ENCODE peak calls at places on chromosomes 4 and X, in eight cellular contexts. I, X, S, Y, B, R, V and W are unnamed samples.

GRCh38 chr4:105894570-105895323 is 524 bp upstream of the NPNT start:
- DNase-seq in I (peak), X (no peak), S (peak), Y (no peak), B (peak), R (no peak), V (peak), W (peak)

GRCh38 chrX:113675278-113675677 is 834.6 kb upstream of the AMOT start:
- DNase-seq in I (no peak), X (no peak), S (peak), Y (no peak), B (no peak), R (no peak), V (no peak), W (no peak)

GRCh38 chr4:24775209-24775608 is 20.2 kb upstream of the SOD3 start:
- DNase-seq in I (no peak), X (no peak), S (no peak), Y (no peak), B (no peak), R (no peak), V (no peak), W (no peak)

GRCh38 chrX:125319646-125320521 is at the start of gene TEX13C:
- DNase-seq in I (no peak), X (no peak), S (no peak), Y (no peak), B (no peak), R (no peak), V (no peak), W (no peak)

GRCh38 chr4:40401646-40402045 is 66.5 kb downstream of the CHRNA9 start:
- DNase-seq in I (no peak), X (no peak), S (no peak), Y (no peak), B (no peak), R (no peak), V (no peak), W (no peak)

GRCh38 chr4:114479595-114479994 is 119.0 kb upstream of the UGT8 start:
- DNase-seq in I (no peak), X (no peak), S (no peak), Y (no peak), B (no peak), R (no peak), V (no peak), W (no peak)

GRCh38 chr4:128513664-128514484 is 226.3 kb upstream of the PGRMC2 start:
- DNase-seq in I (no peak), X (no peak), S (no peak), Y (no peak), B (no peak), R (no peak), V (no peak), W (no peak)

GRCh38 chr4:170581322-170581721 is 491.6 kb upstream of the AADAT start:
- DNase-seq in I (no peak), X (no peak), S (no peak), Y (no peak), B (no peak), R (no peak), V (no peak), W (no peak)

GRCh38 chrX:47171996-47172395 is 21.6 kb upstream of the UBA1 start:
- DNase-seq in I (no peak), X (no peak), S (no peak), Y (no peak), B (no peak), R (no peak), V (no peak), W (no peak)

GRCh38 chr4:7043521-7044414 is 596 bp downstream of the TADA2B start:
- DNase-seq in I (peak), X (peak), S (no peak), Y (no peak), B (peak), R (peak), V (no peak), W (no peak)

GRCh38 chrX:70219938-70220764 is 14.3 kb upstream of the AWAT1 start:
- DNase-seq in I (peak), X (no peak), S (peak), Y (no peak), B (no peak), R (no peak), V (no peak), W (no peak)

GRCh38 chr4:122356317-122356818 is 22.4 kb upstream of the ADAD1 start:
- DNase-seq in I (no peak), X (no peak), S (no peak), Y (no peak), B (no peak), R (no peak), V (no peak), W (no peak)

GRCh38 chrX:153884136-153885076 is 1.6 kb downstream of the L1CAM start:
- DNase-seq in I (no peak), X (no peak), S (peak), Y (no peak), B (no peak), R (no peak), V (no peak), W (no peak)

GRCh38 chrX:120485562-120486520 is 16.7 kb upstream of the LAMP2 start:
- DNase-seq in I (peak), X (peak), S (peak), Y (no peak), B (peak), R (peak), V (peak), W (peak)

GRCh38 chr4:71411976-71412375 is 73.2 kb downstream of the SLC4A4 start:
- DNase-seq in I (no peak), X (no peak), S (no peak), Y (no peak), B (no peak), R (no peak), V (no peak), W (no peak)

GRCh38 chr4:78032446-78032845 is 24.7 kb upstream of the FRAS1 start:
- DNase-seq in I (no peak), X (no peak), S (no peak), Y (no peak), B (no peak), R (no peak), V (no peak), W (no peak)

GRCh38 chr4:3702084-3702521 is 64.1 kb upstream of the ADRA2C start:
- DNase-seq in I (no peak), X (no peak), S (no peak), Y (no peak), B (no peak), R (peak), V (no peak), W (no peak)

GRCh38 chrX:152405561-152405960 is 45.6 kb downstream of the GABRA3 start:
- DNase-seq in I (no peak), X (no peak), S (no peak), Y (no peak), B (no peak), R (no peak), V (no peak), W (no peak)

GRCh38 chrX:152399395-152399794 is 51.7 kb downstream of the GABRA3 start:
- DNase-seq in I (no peak), X (no peak), S (no peak), Y (no peak), B (no peak), R (no peak), V (no peak), W (no peak)

GRCh38 chrX:152403515-152403914 is 47.6 kb downstream of the GABRA3 start:
- DNase-seq in I (no peak), X (no peak), S (no peak), Y (no peak), B (no peak), R (no peak), V (no peak), W (no peak)
- TF ChIP-seq CTCF in I (no peak), X (no peak), S (no peak), Y (no peak), B (no peak), R (no peak), V (no peak), W (no peak)

DNA sequence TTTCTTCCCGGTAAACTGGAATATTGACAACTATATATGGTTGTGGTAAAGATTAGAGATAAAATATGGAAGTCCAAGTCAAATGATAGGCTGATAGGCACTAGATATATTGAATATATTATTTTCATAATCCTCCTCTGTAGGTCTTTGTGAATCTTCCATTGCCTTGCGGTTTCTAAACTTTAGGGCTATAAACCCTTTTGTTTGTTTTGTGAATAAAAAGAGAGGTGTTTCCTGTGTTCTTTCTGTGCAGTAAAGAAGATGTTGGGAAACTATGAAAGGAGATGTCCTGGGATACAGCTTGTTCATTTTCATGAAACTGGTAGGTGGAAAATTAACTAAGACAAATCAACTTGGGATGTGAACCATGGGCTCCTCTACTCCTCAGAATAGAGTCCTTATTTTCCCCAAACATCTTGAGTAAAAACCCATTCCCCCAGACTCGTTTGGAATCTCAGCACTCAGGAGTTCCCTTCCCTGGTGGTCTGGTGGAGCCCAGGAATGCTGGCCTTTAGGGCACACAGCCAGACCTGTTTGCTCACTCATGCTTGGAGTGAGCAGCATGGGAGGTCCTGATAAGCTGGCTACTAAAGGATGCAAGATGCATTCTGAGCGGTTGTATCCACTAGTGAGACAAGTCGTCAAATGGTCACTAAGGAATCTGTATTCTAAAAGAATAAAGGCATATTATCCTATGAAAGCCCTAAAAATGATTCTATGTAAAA is 22.2 kb downstream of the PRDM8 start:
- DNase-seq in I (no peak), X (no peak), S (no peak), Y (no peak), B (no peak), R (no peak), V (no peak), W (no peak)
- TF ChIP-seq CTCF in I (no peak), X (no peak), S (no peak), Y (no peak), B (no peak), R (no peak), V (no peak), W (no peak)

DNA sequence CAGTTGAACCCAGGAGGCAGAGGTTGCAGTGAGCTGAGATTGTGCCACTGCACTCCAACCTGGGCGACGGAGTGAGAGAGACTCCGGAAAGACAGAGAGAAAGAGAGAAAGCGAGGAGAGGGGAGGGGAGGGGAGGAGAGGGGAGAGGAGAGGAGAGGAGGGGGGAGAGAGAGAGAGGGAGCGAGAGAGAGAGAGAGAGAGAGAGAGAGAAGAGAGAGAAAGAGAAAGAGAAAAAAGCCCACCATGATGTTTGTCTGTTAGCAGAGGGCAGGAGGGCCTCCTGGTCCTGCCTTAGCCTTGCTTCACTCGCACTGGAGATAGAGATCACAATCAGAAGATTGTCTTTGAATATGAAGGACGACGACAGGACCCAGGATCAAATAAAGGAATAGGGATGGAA is 18.7 kb upstream of the BCORL1 start:
- DNase-seq in I (no peak), X (no peak), S (no peak), Y (no peak), B (no peak), R (no peak), V (no peak), W (no peak)
- TF ChIP-seq CTCF in I (no peak), X (no peak), S (no peak), Y (no peak), B (no peak), R (no peak), V (no peak), W (no peak)

DNA sequence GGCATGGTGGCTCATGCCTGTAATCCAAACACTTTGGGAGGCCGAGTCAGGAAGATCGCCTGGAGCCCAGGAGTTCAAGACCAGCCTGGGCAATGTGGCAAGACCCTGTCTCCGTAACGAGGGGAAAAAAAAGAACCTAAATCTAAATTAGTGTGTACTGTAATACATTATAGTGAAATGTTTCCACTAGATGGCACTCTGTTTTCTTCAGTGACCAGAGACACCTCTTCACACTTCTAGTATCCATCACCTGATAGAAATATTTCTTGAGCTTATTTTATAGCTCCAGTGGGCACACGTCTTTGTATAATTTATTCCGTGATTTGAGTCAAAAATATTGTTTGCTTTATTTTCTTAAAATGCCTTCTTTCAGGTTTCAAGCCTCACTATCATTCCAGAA is 600.9 kb upstream of the DIPK2B start:
- DNase-seq in I (no peak), X (no peak), S (no peak), Y (no peak), B (no peak), R (no peak), V (no peak), W (no peak)
- TF ChIP-seq CTCF in I (peak), X (no peak), S (peak), Y (no peak), B (no peak), R (peak), V (peak), W (peak)

GRCh38 chr4:26235500-26235899 is 85.3 kb upstream of the RBPJ start:
- DNase-seq in I (peak), X (no peak), S (peak), Y (peak), B (no peak), R (no peak), V (no peak), W (no peak)
- TF ChIP-seq CTCF in I (no peak), X (no peak), S (no peak), Y (peak), B (no peak), R (no peak), V (no peak), W (no peak)

GRCh38 chr4:10765386-10765785 is 80.8 kb upstream of the CLNK start:
- DNase-seq in I (no peak), X (no peak), S (no peak), Y (no peak), B (no peak), R (no peak), V (no peak), W (no peak)

GRCh38 chr4:10761903-10762302 is 77.3 kb upstream of the CLNK start:
- DNase-seq in I (no peak), X (no peak), S (no peak), Y (no peak), B (no peak), R (no peak), V (no peak), W (no peak)

GRCh38 chr4:10762541-10762940 is 78.0 kb upstream of the CLNK start:
- DNase-seq in I (no peak), X (peak), S (no peak), Y (peak), B (no peak), R (no peak), V (no peak), W (peak)
- TF ChIP-seq CTCF in I (no peak), X (no peak), S (no peak), Y (no peak), B (no peak), R (no peak), V (no peak), W (no peak)

GRCh38 chr4:108775921-108776320 is 13.1 kb upstream of the ETNPPL start:
- DNase-seq in I (no peak), X (no peak), S (no peak), Y (no peak), B (no peak), R (no peak), V (no peak), W (no peak)
- TF ChIP-seq CTCF in I (no peak), X (no peak), S (no peak), Y (no peak), B (no peak), R (no peak), V (no peak), W (no peak)